ENCODE peak calls at places on chromosomes 12 and 14, in nine cellular contexts. B is left ventricle myocardium inferior; V is NCI-H748 treated with DMSO at 0.1 percent for 48 hours; R is neural crest cell; M is ELR; F is stimulated activated CD4-positive, alpha-beta T cell treated with anti-CD3 and anti-CD28 coated beads, Interleukin-15, amount 100 ng/mL, for 1 hour; Y is activated naive CD4-positive, alpha-beta T cell treated with anti-CD3 and anti-CD28 coated beads, Interleukin-2, amount 50 U/mL, for 16 hours; D is lower lobe of right lung; X is SW 1271. Q is an unnamed sample.
A peak's percentile ranks its signal among the peaks of the same experiment; 100 is the strongest.

GRCh38 chr12:9741726-9742125 is 8.8 kb upstream of the CLECL1 start:
- DNase-seq in R (no peak), M (no peak), V (no peak), Y (peak; percentile 66), B (no peak), X (no peak), D (no peak), F (no peak), Q (no peak)

GRCh38 chr14:30114051-30114450 is 186.4 kb upstream of the PRKD1 start:
- DNase-seq in D (no peak), X (no peak), V (no peak), M (no peak), R (no peak), Y (no peak), B (no peak), F (no peak), Q (no peak)

GRCh38 chr12:118866346-118866745 is 115.0 kb upstream of the SRRM4 start:
- DNase-seq in X (no peak), B (no peak), M (no peak), D (no peak), F (no peak), V (no peak), R (no peak), Y (no peak), Q (no peak)

GRCh38 chr14:50344116-50344775 is 32.1 kb downstream of the DMAC2L start:
- DNase-seq in Y (peak; percentile 75), B (no peak), V (no peak), M (peak; percentile 69), F (peak; percentile 31), D (no peak), R (no peak), X (no peak), Q (no peak)

GRCh38 chr12:113422030-113422900 is at the start of gene SDSL:
- DNase-seq in V (no peak), X (peak; percentile 79), R (peak; percentile 12), M (peak; percentile 91), Y (no peak), F (no peak), B (peak; percentile 42), D (peak; percentile 85), Q (peak; percentile 82)

GRCh38 chr12:14403711-14404164 is 38.3 kb downstream of the ATF7IP start:
- DNase-seq in Y (no peak), R (no peak), X (no peak), M (peak; percentile 61), V (peak; percentile 72), F (no peak), D (no peak), B (no peak), Q (peak; percentile 85)

GRCh38 chr12:27592548-27592947 is 68.5 kb downstream of the PPFIBP1 start:
- DNase-seq in V (no peak), R (no peak), D (no peak), F (no peak), M (peak; percentile 60), B (peak; percentile 28), X (no peak), Y (no peak), Q (peak; percentile 85)

GRCh38 chr12:47709277-47710048 is 3.6 kb upstream of the RPAP3 start:
- DNase-seq in B (no peak), V (no peak), X (no peak), F (no peak), D (no peak), M (no peak), Y (no peak), R (no peak), Q (no peak)

GRCh38 chr12:6774557-6775062 is 2.3 kb downstream of the LAG3 start:
- DNase-seq in M (no peak), X (no peak), B (no peak), Y (no peak), R (no peak), V (no peak), D (no peak), F (no peak), Q (no peak)

GRCh38 chr12:26726956-26727355 is 106.0 kb downstream of the ITPR2 start:
- DNase-seq in V (no peak), D (no peak), F (no peak), M (no peak), R (no peak), X (no peak), B (no peak), Y (no peak), Q (peak; percentile 35)

GRCh38 chr12:24948816-24949722 is at the start of gene BCAT1:
- DNase-seq in R (peak; percentile 70), B (peak; percentile 73), D (peak; percentile 86), Y (peak; percentile 40), X (no peak), M (peak; percentile 89), F (peak; percentile 19), V (no peak), Q (peak; percentile 89)

GRCh38 chr14:102154121-102154520 is 14.4 kb downstream of the WDR20 start:
- DNase-seq in R (no peak), F (no peak), B (no peak), V (no peak), Y (no peak), D (no peak), X (no peak), M (no peak), Q (no peak)

GRCh38 chr12:47238665-47239064 is 158.9 kb upstream of the AMIGO2 start:
- DNase-seq in M (no peak), Y (no peak), V (no peak), F (no peak), D (no peak), R (no peak), B (no peak), X (no peak), Q (peak; percentile 56)

GRCh38 chr12:122282066-122282465 is 15.8 kb upstream of the VPS33A start:
- DNase-seq in B (no peak), R (no peak), Y (no peak), M (peak; percentile 80), X (no peak), V (no peak), F (no peak), D (no peak), Q (peak; percentile 73)

GRCh38 chr14:31893156-31893813 is 183.8 kb upstream of the ARHGAP5 start:
- DNase-seq in V (no peak), R (peak; percentile 37), D (no peak), F (no peak), M (peak; percentile 51), B (no peak), X (no peak), Y (no peak), Q (peak; percentile 6)

GRCh38 chr12:120787889-120788288 is 62.3 kb downstream of the ACADS start:
- DNase-seq in X (no peak), M (no peak), V (no peak), D (no peak), Y (no peak), F (no peak), R (no peak), B (no peak), Q (no peak)

GRCh38 chr12:132089407-132089910 is 54.7 kb downstream of the DDX51 start:
- DNase-seq in M (no peak), Y (no peak), R (no peak), D (no peak), F (no peak), V (no peak), X (no peak), B (no peak), Q (peak; percentile 34)

GRCh38 chr14:76551906-76552305 is 176.0 kb downstream of the ESRRB start:
- DNase-seq in M (no peak), D (no peak), B (no peak), R (no peak), X (no peak), Y (no peak), V (no peak), F (no peak), Q (no peak)

GRCh38 chr14:72443991-72444431 is 449.9 kb downstream of the DPF3 start:
- DNase-seq in X (no peak), Y (no peak), B (no peak), R (no peak), M (no peak), D (no peak), F (no peak), V (no peak), Q (no peak)

GRCh38 chr12:51884676-51885229 is 3.1 kb upstream of the ANKRD33 start:
- DNase-seq in X (no peak), B (no peak), D (no peak), Y (no peak), M (peak; percentile 84), F (no peak), V (no peak), R (no peak), Q (no peak)

GRCh38 chr12:130242506-130242905 is 80.2 kb downstream of the FZD10 start:
- DNase-seq in R (no peak), D (no peak), X (no peak), M (no peak), B (no peak), F (no peak), V (no peak), Y (no peak), Q (no peak)

GRCh38 chr12:95096852-95097251 is 23.4 kb upstream of the NR2C1 start:
- DNase-seq in X (no peak), D (no peak), F (no peak), Y (no peak), M (no peak), B (no peak), V (no peak), R (no peak), Q (peak; percentile 69)

GRCh38 chr14:102901633-102902032 is 20.8 kb upstream of the AMN start:
- DNase-seq in V (no peak), M (no peak), B (no peak), X (no peak), R (no peak), Y (no peak), F (no peak), D (no peak), Q (no peak)

GRCh38 chr14:70093156-70093555 is 95.6 kb downstream of the SLC8A3 start:
- DNase-seq in V (no peak), Y (no peak), B (no peak), F (no peak), X (no peak), M (no peak), R (no peak), D (no peak), Q (no peak)

GRCh38 chr14:68676511-68676943 is 116.3 kb downstream of the ZFP36L1 start:
- DNase-seq in X (no peak), D (no peak), F (no peak), Y (no peak), B (no peak), M (no peak), R (no peak), V (peak; percentile 7), Q (no peak)

GRCh38 chr12:127722651-127723050 is 544.3 kb upstream of the TMEM132C start:
- DNase-seq in R (no peak), X (no peak), V (no peak), Y (no peak), B (no peak), F (no peak), M (no peak), D (no peak), Q (no peak)

GRCh38 chr12:12379831-12380730 is 23.2 kb downstream of the BORCS5 start:
- DNase-seq in X (no peak), V (no peak), B (no peak), D (no peak), Y (no peak), M (no peak), F (no peak), R (no peak), Q (peak; percentile 40)

GRCh38 chr12:19010726-19011125 is 118.8 kb upstream of the PLEKHA5 start:
- DNase-seq in R (no peak), B (no peak), F (no peak), Y (no peak), X (no peak), V (no peak), M (no peak), D (no peak), Q (no peak)